ENCODE peak calls at places on chromosomes 3 and 15, in six cellular contexts. G is astrocyte, S is tibial artery, B is prostate gland, I is endodermal cell, R is stomach. U is an unnamed sample. For H3K36me3 and H3K27me3, the result is how much of the 10 kb centered on the place peaks cover.

GRCh38 chr3:99647081-99647480 is 8.7 kb downstream of the COL8A1 start:
- DNase-seq in G (peak), S (no peak), B (no peak), I (no peak), R (no peak), U (no peak)

GRCh38 chr3:101954946-101955345 is 105.6 kb downstream of the NFKBIZ start:
- DNase-seq in G (no peak), S (no peak), B (no peak), I (no peak), R (no peak), U (no peak)

GRCh38 chr15:89101302-89102191 is 13.3 kb downstream of the ABHD2 start:
- DNase-seq in G (peak), S (peak), B (peak), I (no peak), R (peak), U (no peak)

GRCh38 chr15:68930268-68931022 is at the start of gene SPESP1:
- DNase-seq in G (peak), S (peak), B (no peak), I (no peak), R (peak), U (peak)

GRCh38 chr15:67836955-67837354 is 2.9 kb downstream of the RNU6-1 start:
- DNase-seq in G (no peak), S (peak), B (no peak), I (peak), R (no peak), U (peak)

GRCh38 chr15:59268199-59268979 is 61.7 kb downstream of the LDHAL6B start:
- DNase-seq in G (peak), S (no peak), B (no peak), I (no peak), R (no peak), U (no peak)

GRCh38 chr3:189799366-189799765 is 168.2 kb downstream of the TP63 start:
- DNase-seq in G (no peak), S (no peak), B (no peak), I (no peak), R (no peak), U (no peak)

GRCh38 chr15:34616613-34617012 is 33.2 kb upstream of the GOLGA8B start:
- DNase-seq in G (peak), S (no peak), B (no peak), I (no peak), R (no peak), U (no peak)

GRCh38 chr3:34365766-34366165 is 567.3 kb downstream of the PDCD6IP start:
- DNase-seq in G (no peak), S (no peak), B (no peak), I (no peak), R (no peak), U (no peak)

GRCh38 chr3:107367353-107367752 is 9.9 kb upstream of the CCDC54 start:
- DNase-seq in G (peak), S (no peak), B (no peak), I (no peak), R (no peak), U (no peak)

GRCh38 chr3:129645291-129645690 is 38.8 kb upstream of the PLXND1 start:
- DNase-seq in G (no peak), S (no peak), B (no peak), I (no peak), R (no peak), U (no peak)

GRCh38 chr15:90496791-90497190 is 32.9 kb upstream of the CRTC3 start:
- DNase-seq in G (no peak), S (no peak), B (no peak), I (no peak), R (no peak), U (no peak)

GRCh38 chr3:191329654-191330308 is 545 bp downstream of the UTS2B start:
- DNase-seq in G (peak), S (peak), B (peak), I (peak), R (peak), U (peak)

GRCh38 chr3:132289311-132289710 is 27.9 kb upstream of the ACP3 start:
- DNase-seq in G (no peak), S (no peak), B (no peak), I (no peak), R (no peak), U (no peak)

GRCh38 chr3:129051776-129052400 is 8.7 kb upstream of the GP9 start:
- DNase-seq in G (no peak), S (peak), B (no peak), I (peak), R (peak), U (no peak)

GRCh38 chr3:185655426-185656320 is 69.6 kb downstream of the SENP2 start:
- DNase-seq in G (no peak), S (no peak), B (no peak), I (no peak), R (no peak), U (no peak)

GRCh38 chr3:151835751-151836550 is 22.0 kb downstream of the AADAC start:
- DNase-seq in G (peak), S (no peak), B (no peak), I (peak), R (no peak), U (no peak)

DNA sequence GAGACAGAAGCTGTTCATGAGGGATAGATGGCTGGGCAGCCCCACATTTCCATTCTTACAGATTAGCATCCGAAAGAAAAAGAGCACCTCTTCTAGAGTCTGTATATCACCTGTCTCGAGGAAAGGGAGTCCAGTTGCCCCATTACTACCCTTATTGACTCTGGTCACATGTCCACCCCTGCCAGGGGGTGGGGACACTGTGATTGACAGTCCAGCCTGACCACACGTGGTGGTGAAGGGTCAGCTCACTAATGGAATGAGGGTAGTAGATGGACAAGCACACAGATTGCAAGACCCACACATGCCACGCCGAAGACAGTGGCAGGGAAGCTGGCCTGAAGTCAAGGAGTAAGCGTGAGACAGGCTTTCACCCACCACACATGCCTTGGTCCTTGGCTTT is 45.8 kb downstream of the PXYLP1 start:
- DNase-seq in G (no peak), S (no peak), B (no peak), I (no peak), R (no peak), U (no peak)
- H3K36me3 ChIP-seq in G (under half), S (under half), B (under half), I (under half), R (under half), U (under half)

DNA sequence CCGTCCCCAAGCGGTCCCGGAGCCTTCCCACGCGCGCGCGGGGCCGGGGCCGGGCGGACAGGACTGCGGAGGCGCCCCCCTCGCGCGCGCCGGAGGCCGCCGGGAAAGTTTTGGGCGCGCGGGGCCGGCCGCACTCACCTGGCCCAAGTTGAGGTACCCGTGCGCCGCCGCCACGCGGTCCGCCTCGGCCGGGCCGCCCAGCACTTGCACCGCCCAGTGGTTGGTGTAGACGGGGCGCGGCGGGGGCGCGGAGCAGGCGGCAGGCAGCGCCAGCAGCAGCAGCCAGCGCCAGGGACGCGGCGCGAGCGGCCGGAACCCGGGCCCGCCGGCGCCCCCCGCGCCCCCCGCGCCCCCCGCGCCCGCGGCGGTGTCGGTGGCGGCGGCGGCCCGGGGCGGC is 273 bp downstream of the PCSK6 start:
- DNase-seq in G (no peak), S (no peak), B (peak), I (peak), R (peak), U (peak)
- H3K4me3 ChIP-seq in G (no peak), S (peak), B (peak), I (no peak), R (peak), U (no peak)

GRCh38 chr3:147396709-147397046 is 9.7 kb downstream of the ZIC4 start:
- DNase-seq in G (no peak), S (no peak), B (no peak), I (no peak), R (no peak), U (no peak)
- H3K27me3 ChIP-seq in G (under half), S (under half), B (half or more), I (half or more), R (half or more), U (under half)

GRCh38 chr3:194447161-194447560 is 39.6 kb downstream of the ATP13A3 start:
- DNase-seq in G (no peak), S (no peak), B (no peak), I (no peak), R (peak), U (no peak)

GRCh38 chr3:194447657-194448056 is 39.1 kb downstream of the ATP13A3 start:
- DNase-seq in G (no peak), S (no peak), B (no peak), I (no peak), R (no peak), U (no peak)

GRCh38 chr3:194446172-194446571 is 40.6 kb downstream of the ATP13A3 start:
- DNase-seq in G (no peak), S (no peak), B (no peak), I (no peak), R (no peak), U (no peak)

GRCh38 chr3:194443911-194444310 is 42.9 kb downstream of the ATP13A3 start:
- DNase-seq in G (no peak), S (no peak), B (no peak), I (no peak), R (no peak), U (no peak)

GRCh38 chr3:194446754-194447153 is 40.0 kb downstream of the ATP13A3 start:
- DNase-seq in G (no peak), S (no peak), B (no peak), I (no peak), R (no peak), U (no peak)
- H3K36me3 ChIP-seq in G (half or more), S (half or more), B (under half), I (half or more), R (under half), U (under half)

GRCh38 chr3:150104564-150104963 is 133.9 kb upstream of the PFN2 start:
- DNase-seq in G (peak), S (no peak), B (no peak), I (no peak), R (no peak), U (no peak)

GRCh38 chr3:150105025-150105424 is 134.3 kb upstream of the PFN2 start:
- DNase-seq in G (no peak), S (no peak), B (no peak), I (no peak), R (no peak), U (no peak)

GRCh38 chr3:150107429-150108175 is 136.9 kb upstream of the PFN2 start:
- DNase-seq in G (no peak), S (no peak), B (no peak), I (no peak), R (no peak), U (no peak)

GRCh38 chr3:150106752-150107428 is 136.2 kb upstream of the PFN2 start:
- DNase-seq in G (peak), S (no peak), B (no peak), I (peak), R (no peak), U (no peak)

GRCh38 chr3:150105886-150106612 is 135.4 kb upstream of the PFN2 start:
- DNase-seq in G (no peak), S (no peak), B (no peak), I (no peak), R (no peak), U (no peak)
- H3K4me3 ChIP-seq in G (no peak), S (no peak), B (no peak), I (no peak), R (no peak), U (no peak)

GRCh38 chr3:170003881-170004356 is 33.9 kb upstream of the GPR160 start:
- DNase-seq in G (no peak), S (no peak), B (no peak), I (no peak), R (no peak), U (no peak)
- H3K27me3 ChIP-seq in G (under half), S (under half), B (under half), I (under half), R (under half), U (under half)

DNA sequence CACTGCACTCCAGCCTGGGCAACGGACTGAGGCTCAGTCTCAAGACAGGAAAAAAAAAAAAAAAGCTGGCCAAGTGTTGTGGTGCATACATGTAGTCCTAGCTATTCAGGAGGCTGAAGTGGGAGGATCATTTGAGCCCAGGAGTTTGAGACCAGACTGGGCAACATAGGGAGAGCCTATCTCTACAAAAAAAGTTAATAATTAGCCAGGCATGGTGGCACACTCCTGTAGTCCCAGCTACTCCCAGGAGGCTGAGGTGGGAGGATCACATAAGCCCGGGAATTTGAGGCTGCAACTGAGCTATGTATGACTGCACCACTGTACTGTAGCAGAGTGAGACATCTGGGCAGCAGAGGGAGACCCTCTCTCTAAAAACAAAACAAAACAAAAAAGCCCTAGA is 58.9 kb downstream of the RBPMS2 start:
- DNase-seq in G (no peak), S (no peak), B (no peak), I (no peak), R (no peak), U (no peak)
- H3K36me3 ChIP-seq in G (under half), S (under half), B (under half), I (half or more), R (under half), U (under half)

DNA sequence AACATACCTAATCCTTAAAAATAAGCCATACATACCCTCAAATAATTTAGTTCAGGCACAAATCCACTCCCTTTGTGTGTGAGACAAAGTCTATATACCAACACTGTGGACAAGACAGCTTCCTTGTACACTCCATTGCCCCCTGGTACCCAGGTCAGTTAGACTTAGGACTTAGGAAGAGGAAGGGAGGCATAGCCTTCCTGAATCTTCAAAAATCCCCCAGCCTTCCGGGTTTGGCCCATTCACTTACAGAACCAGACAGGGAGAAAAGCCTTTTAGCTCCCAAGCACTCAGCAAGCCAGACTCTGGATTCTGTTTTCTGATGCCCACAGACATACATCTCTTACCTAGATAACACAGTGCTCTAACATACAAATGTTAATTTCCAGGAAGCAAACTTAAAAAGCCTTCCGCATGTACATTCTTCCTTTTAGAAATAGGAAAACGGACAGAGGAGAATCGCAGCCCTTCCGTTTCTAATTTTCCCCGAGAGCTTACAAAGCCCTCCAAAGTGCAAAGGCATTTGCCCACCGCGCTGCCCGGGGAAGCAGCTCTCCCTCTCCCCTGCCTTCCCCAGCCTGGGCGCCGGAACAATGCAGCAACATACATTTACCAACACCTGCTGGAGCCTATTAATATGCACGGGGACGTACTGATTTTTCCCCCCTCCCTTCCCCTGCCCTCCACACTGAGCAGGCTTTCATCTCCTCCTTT is 442.1 kb downstream of the MAGI1 start:
- DNase-seq in G (no peak), S (no peak), B (no peak), I (no peak), R (no peak), U (no peak)
- H3K4me3 ChIP-seq in G (peak), S (peak), B (no peak), I (peak), R (peak), U (no peak)

DNA sequence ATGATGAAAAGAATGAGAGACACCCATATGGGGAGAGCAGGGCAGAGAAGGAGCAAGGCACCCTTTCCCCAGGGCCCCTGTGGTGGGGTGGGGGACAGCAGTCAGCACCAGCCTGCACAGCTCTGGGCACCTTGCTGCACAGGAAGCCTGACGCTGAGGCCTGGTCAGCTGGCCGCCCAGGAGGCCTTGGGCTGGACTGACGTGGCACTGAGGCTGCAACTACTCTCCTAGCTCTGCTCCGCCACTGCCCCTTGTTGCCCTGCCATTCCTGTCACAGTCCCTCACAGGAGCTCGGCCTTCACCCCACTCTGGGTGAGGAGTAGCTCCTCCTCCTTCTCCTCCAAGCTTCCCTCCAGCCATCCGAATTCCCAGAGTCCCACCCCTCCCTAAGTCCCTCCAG is 99.7 kb downstream of the CPN2 start:
- DNase-seq in G (no peak), S (no peak), B (no peak), I (no peak), R (no peak), U (no peak)
- H3K27me3 ChIP-seq in G (under half), S (under half), B (under half), I (under half), R (under half), U (under half)